ENCODE peak calls at places on chromosomes 4 and X, in eight cellular contexts. T is Peyer's patch, W is mucosa of descending colon, Y is tibial nerve, C is hepatocyte, F is PC-3, I is pancreas, H is lower lobe of right lung. U is an unnamed sample. For H3K4me1, the result is how much of the 10 kb centered on the place peaks cover.

GRCh38 chrX:154411322-154411980 is at the start of gene TAFAZZIN:
- DNase-seq in T (peak), W (peak), Y (peak), C (peak), F (peak), I (peak), H (peak), U (peak)

GRCh38 chr4:157095716-157096115 is 19.8 kb downstream of the GLRB start:
- DNase-seq in T (no peak), W (no peak), Y (no peak), C (no peak), F (no peak), I (no peak), H (no peak), U (no peak)

GRCh38 chr4:3402409-3403103 is 39.2 kb upstream of the HGFAC start:
- DNase-seq in T (no peak), W (no peak), Y (no peak), C (no peak), F (no peak), I (no peak), H (peak), U (no peak)

GRCh38 chr4:16706251-16706650 is 192.2 kb downstream of the LDB2 start:
- DNase-seq in T (no peak), W (no peak), Y (no peak), C (no peak), F (peak), I (no peak), H (no peak), U (no peak)

GRCh38 chr4:128796934-128797333 is 12.6 kb upstream of the JADE1 start:
- DNase-seq in T (no peak), W (no peak), Y (no peak), C (no peak), F (peak), I (no peak), H (no peak), U (no peak)

GRCh38 chr4:170157670-170158069 is 67.9 kb upstream of the AADAT start:
- DNase-seq in T (no peak), W (no peak), Y (no peak), C (no peak), F (no peak), I (no peak), H (no peak), U (no peak)

GRCh38 chr4:2865381-2865780 is 21.7 kb downstream of the ADD1 start:
- DNase-seq in T (no peak), W (no peak), Y (no peak), C (no peak), F (no peak), I (no peak), H (no peak), U (no peak)

GRCh38 chr4:43132010-43132582 is 239.6 kb downstream of the GRXCR1 start:
- DNase-seq in T (no peak), W (no peak), Y (peak), C (peak), F (peak), I (peak), H (peak), U (peak)

GRCh38 chr4:24871176-24871575 is 41.7 kb downstream of the CCDC149 start:
- DNase-seq in T (no peak), W (no peak), Y (no peak), C (no peak), F (no peak), I (no peak), H (no peak), U (no peak)

GRCh38 chr4:40372651-40373050 is 37.5 kb downstream of the CHRNA9 start:
- DNase-seq in T (no peak), W (no peak), Y (no peak), C (no peak), F (no peak), I (no peak), H (no peak), U (no peak)

GRCh38 chrX:71143508-71143907 is 1.1 kb upstream of the NLGN3 start:
- DNase-seq in T (no peak), W (no peak), Y (peak), C (no peak), F (no peak), I (peak), H (no peak), U (peak)

GRCh38 chr4:82905205-82905604 is 4.7 kb downstream of the THAP9 start:
- DNase-seq in T (no peak), W (no peak), Y (no peak), C (no peak), F (peak), I (no peak), H (no peak), U (no peak)

GRCh38 chrX:17459596-17459995 is 84.6 kb downstream of the NHS start:
- DNase-seq in T (no peak), W (no peak), Y (no peak), C (no peak), F (no peak), I (no peak), H (no peak), U (no peak)

GRCh38 chr4:83201761-83202160 is 82.8 kb downstream of the COQ2 start:
- DNase-seq in T (no peak), W (no peak), Y (no peak), C (no peak), F (no peak), I (no peak), H (no peak), U (no peak)

GRCh38 chr4:75180790-75181776 is 248.2 kb downstream of the PARM1 start:
- DNase-seq in T (peak), W (peak), Y (no peak), C (no peak), F (peak), I (no peak), H (no peak), U (peak)

GRCh38 chr4:166391501-166391900 is 518.5 kb downstream of the TLL1 start:
- DNase-seq in T (no peak), W (no peak), Y (no peak), C (no peak), F (no peak), I (no peak), H (no peak), U (no peak)

GRCh38 chr4:16677545-16677944 is 220.9 kb downstream of the LDB2 start:
- DNase-seq in T (no peak), W (no peak), Y (no peak), C (no peak), F (no peak), I (no peak), H (no peak), U (no peak)

DNA sequence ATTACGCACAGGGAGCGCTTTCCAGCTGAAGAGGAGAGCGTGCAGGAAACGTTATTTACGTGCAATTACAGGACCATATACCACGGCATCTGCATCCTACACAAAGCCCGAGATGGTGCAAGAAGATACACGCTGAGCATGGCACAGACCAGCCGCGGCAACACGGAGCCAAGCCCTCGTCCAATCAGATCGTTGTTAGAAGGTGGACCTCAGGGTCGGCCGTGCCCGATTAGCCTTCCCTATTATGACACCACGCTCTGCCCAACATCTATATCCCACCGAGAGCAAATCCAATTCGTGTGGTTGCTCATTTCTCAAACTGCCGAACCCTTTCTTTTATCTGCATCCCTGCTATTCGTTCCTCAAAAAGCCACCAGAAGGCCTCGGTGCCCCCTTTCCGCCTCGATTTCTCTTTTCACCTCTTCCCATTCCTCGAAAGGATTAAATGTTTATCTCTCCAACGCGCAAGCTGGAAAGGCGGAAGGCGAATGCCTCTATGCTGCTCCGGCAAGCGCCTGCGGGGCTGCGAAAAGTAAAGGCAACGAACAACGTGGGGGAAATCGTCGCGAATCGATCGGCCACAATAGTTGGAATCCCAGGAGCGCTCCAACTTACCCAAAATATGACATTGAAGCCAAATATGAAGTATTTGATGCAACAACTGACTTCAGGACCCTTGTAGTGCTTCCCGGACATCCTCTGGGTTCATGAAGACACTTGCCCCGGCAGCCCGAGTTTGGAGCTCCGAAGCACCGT is 702 bp downstream of the TSPAN5 start:
- DNase-seq in T (peak), W (no peak), Y (no peak), C (peak), F (peak), I (no peak), H (no peak), U (peak)
- H3K4me1 ChIP-seq in T (under half), W (under half), Y (half or more), C (under half), F (half or more), I (under half), H (under half), U (under half)

DNA sequence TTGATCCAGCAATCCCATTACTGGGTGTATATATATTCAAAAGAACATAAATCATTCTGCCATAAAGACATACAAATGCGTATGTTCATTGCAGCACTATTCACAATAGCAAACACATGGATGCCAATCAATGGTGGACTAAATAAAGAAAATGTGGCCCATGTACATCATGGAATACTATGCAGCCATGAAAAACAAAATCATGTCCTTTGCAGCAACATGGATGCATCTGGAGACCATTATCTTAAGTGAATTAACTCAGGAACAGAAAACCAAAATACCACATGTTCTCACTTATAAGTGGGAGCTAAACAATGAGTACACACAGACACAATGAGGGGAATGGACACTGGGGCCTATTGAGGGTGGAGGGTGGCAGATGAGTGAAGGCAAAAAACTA is 81.6 kb downstream of the ABCB7 start:
- DNase-seq in T (no peak), W (no peak), Y (no peak), C (no peak), F (no peak), I (no peak), H (no peak), U (no peak)
- H3K4me1 ChIP-seq in T (under half), W (under half), Y (under half), C (under half), F (under half), I (under half), H (under half), U (under half)

GRCh38 chr4:89296399-89296798 is 11.2 kb downstream of the GPRIN3 start:
- DNase-seq in T (no peak), W (no peak), Y (no peak), C (peak), F (no peak), I (no peak), H (no peak), U (no peak)

GRCh38 chr4:89293299-89293698 is 14.3 kb downstream of the GPRIN3 start:
- DNase-seq in T (no peak), W (no peak), Y (no peak), C (no peak), F (no peak), I (no peak), H (no peak), U (no peak)

GRCh38 chr4:89295415-89295927 is 12.1 kb downstream of the GPRIN3 start:
- DNase-seq in T (no peak), W (no peak), Y (no peak), C (no peak), F (no peak), I (no peak), H (no peak), U (no peak)

GRCh38 chr4:89296871-89297270 is 10.7 kb downstream of the GPRIN3 start:
- DNase-seq in T (no peak), W (no peak), Y (no peak), C (no peak), F (no peak), I (no peak), H (no peak), U (no peak)

GRCh38 chr4:89294583-89295244 is 12.9 kb downstream of the GPRIN3 start:
- DNase-seq in T (no peak), W (no peak), Y (no peak), C (no peak), F (no peak), I (no peak), H (no peak), U (no peak)
- H3K4me1 ChIP-seq in T (under half), W (under half), Y (under half), C (under half), F (under half), I (under half), H (half or more), U (half or more)

GRCh38 chrX:40092808-40093435 is 4.8 kb downstream of the BCOR start:
- DNase-seq in T (no peak), W (no peak), Y (no peak), C (no peak), F (no peak), I (no peak), H (no peak), U (no peak)

GRCh38 chrX:40090050-40090804 is 7.5 kb downstream of the BCOR start:
- DNase-seq in T (peak), W (peak), Y (no peak), C (peak), F (no peak), I (peak), H (peak), U (peak)

GRCh38 chrX:40093586-40093985 is 4.2 kb downstream of the BCOR start:
- DNase-seq in T (no peak), W (no peak), Y (no peak), C (no peak), F (no peak), I (no peak), H (no peak), U (no peak)

GRCh38 chrX:40090961-40091360 is 6.8 kb downstream of the BCOR start:
- DNase-seq in T (no peak), W (peak), Y (no peak), C (no peak), F (no peak), I (no peak), H (no peak), U (no peak)

GRCh38 chrX:40091691-40092421 is 5.9 kb downstream of the BCOR start:
- DNase-seq in T (peak), W (peak), Y (no peak), C (no peak), F (no peak), I (no peak), H (no peak), U (peak)
- H3K4me1 ChIP-seq in T (half or more), W (under half), Y (half or more), C (half or more), F (under half), I (under half), H (under half), U (under half)

U was measured in transverse colon.